ENCODE peak calls at places on chromosomes 2 and 18, in seven cellular contexts. T is fibroblast of mammary gland, I is WERI-Rb-1, L is MM.1S, X is foreskin fibroblast, Y is adrenal gland, E is esophagus squamous epithelium. G is an unnamed sample.

GRCh38 chr2:190497428-190497827 is 37.1 kb downstream of the NEMP2 start:
- DNase-seq in T (no peak), I (peak; percentile 22), L (no peak), X (no peak), Y (no peak), E (no peak), G (no peak)

GRCh38 chr2:226447896-226448295 is 351.7 kb downstream of the IRS1 start:
- DNase-seq in T (peak; percentile 47), I (no peak), L (no peak), X (peak; percentile 55), Y (no peak), E (no peak), G (no peak)

GRCh38 chr2:144659731-144660275 is 139.9 kb upstream of the ZEB2 start:
- DNase-seq in T (peak; percentile 96), I (no peak), L (no peak), X (peak; percentile 27), Y (peak; percentile 28), E (no peak), G (no peak)

GRCh38 chr2:64654993-64655666 is 1.4 kb upstream of the SERTAD2 start:
- DNase-seq in T (peak; percentile 37), I (no peak), L (peak; percentile 62), X (peak; percentile 64), Y (no peak), E (no peak), G (no peak)

GRCh38 chr18:13276530-13277520 is 58.3 kb downstream of the LDLRAD4 start:
- DNase-seq in T (no peak), I (peak; percentile 93), L (no peak), X (no peak), Y (no peak), E (no peak), G (no peak)

GRCh38 chr2:175293195-175293594 is 111.7 kb upstream of the ATP5MC3 start:
- DNase-seq in T (no peak), I (no peak), L (no peak), X (no peak), Y (no peak), E (no peak), G (no peak)

GRCh38 chr18:41966943-41967342 is 11.9 kb downstream of the PIK3C3 start:
- DNase-seq in T (peak; percentile 18), I (no peak), L (no peak), X (peak; percentile 6), Y (peak; percentile 62), E (no peak), G (no peak)

GRCh38 chr2:120858764-120859525 is 123.3 kb downstream of the GLI2 start:
- DNase-seq in T (no peak), I (no peak), L (no peak), X (no peak), Y (no peak), E (no peak), G (peak; percentile 71)

GRCh38 chr2:200380833-200381542 is 74.5 kb downstream of the SPATS2L start:
- DNase-seq in T (peak; percentile 58), I (no peak), L (peak; percentile 35), X (peak; percentile 70), Y (no peak), E (no peak), G (no peak)

GRCh38 chr18:73340135-73340934 is 472.5 kb upstream of the NETO1 start:
- DNase-seq in T (peak; percentile 45), I (no peak), L (peak; percentile 6), X (peak; percentile 43), Y (no peak), E (no peak), G (no peak)

DNA sequence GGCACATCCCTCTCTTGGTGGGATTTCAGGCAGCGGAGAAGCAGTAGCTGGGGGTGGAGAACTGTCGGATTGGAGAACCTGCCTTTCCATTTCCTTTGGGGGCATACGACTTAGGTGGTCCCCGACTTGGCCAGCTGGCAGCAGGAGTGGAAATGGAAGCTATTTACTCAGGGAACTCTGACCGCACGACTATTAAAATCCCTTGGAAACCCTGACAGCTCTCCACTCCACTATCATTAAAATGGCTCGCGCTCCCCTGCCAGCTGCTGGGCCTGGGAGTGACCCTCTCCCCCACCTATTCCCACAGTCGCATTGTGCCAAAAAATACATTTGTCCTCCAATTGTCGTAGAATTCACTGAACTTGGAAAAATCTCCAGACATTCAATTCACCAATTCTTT is 77.7 kb upstream of the APCDD1 start:
- DNase-seq in T (no peak), I (no peak), L (no peak), X (no peak), Y (peak; percentile 17), E (no peak), G (no peak)
- TF ChIP-seq CTCF in T (no peak), I (no peak), L (no peak), X (no peak), Y (no peak), E (no peak), G (no peak)

DNA sequence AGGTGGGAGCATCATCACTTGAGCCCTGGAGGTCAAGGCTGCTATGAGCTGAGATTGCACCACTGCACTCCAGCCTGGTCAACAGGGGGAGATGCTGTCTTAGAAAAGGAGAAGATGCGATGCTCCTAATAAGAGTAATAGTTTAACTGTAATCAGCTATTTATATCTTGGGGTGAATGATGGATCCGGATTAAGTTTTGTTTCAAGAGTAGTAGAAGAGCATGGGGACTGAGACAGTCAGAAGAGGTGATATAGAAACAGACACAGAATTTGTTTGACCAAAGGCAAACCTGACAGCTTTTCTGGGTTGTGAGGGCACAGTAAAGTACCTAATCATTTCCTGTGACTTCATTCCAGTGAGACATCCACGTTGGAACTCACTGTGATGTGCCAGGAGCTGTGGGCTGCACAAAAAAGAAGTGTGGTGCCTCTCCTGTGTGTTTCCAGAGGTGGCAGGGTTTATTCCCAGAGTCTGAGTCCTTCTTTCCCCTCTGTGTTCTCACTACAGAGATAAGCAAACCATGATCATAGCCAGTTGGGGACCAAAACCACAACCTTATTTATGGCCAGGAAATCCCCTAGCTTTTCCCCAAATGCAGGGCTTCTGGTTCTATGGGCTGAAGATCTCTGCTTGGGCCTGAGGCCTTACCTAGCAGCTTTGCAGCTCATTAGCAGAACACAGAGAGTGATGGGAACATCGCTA is 113.7 kb downstream of the XRCC5 start:
- DNase-seq in T (peak; percentile 51), I (peak; percentile 30), L (peak; percentile 85), X (peak; percentile 66), Y (no peak), E (no peak), G (peak; percentile 29)
- TF ChIP-seq CTCF in T (peak; percentile 58), I (peak; percentile 69), L (peak; percentile 77), X (peak; percentile 53), Y (no peak), E (no peak), G (peak; percentile 73)

DNA sequence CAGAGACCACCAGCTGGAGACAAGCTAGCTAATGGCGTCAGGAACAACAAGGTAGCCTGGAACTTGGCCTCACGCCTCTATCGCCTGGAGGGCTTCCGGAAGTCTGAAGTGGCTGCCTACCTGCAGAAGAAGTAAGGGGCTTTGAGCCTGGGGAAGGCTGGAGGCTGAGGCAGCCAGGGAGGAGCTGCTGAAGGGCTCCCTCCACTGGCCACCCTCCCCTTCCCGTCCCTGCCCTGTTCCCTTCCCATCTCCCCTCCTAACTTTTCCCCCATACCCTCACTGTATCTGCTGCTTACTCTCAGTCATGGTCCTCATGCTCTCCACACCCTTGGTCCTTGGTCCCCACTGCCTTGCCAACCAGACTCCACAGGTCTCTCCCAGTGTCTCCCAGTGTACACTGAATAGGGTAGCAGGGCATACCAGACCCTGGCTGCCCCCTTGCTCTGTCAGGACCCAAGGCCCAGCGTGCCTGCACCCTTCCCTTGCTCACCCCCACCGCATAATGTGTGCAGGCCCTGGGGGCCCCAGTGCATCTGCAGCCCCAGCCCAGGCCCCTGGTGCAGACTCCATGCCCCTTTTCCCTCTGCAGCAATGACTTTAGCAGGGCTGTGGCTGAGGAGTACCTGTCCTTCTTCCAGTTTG is 18.8 kb downstream of the PSD4 start:
- DNase-seq in T (no peak), I (no peak), L (no peak), X (no peak), Y (no peak), E (no peak), G (peak; percentile 71)
- TF ChIP-seq CTCF in T (no peak), I (peak; percentile 89), L (no peak), X (no peak), Y (no peak), E (no peak), G (peak; percentile 66)

GRCh38 chr18:36374262-36374661 is 76.7 kb downstream of the FHOD3 start:
- DNase-seq in T (no peak), I (no peak), L (no peak), X (no peak), Y (no peak), E (no peak), G (no peak)
- TF ChIP-seq CTCF in T (no peak), I (no peak), L (no peak), X (no peak), Y (no peak), E (no peak), G (no peak)

GRCh38 chr2:54457326-54458023 is 1.3 kb downstream of the SPTBN1 start:
- DNase-seq in T (peak; percentile 15), I (peak; percentile 67), L (peak; percentile 36), X (peak; percentile 56), Y (peak; percentile 38), E (no peak), G (peak; percentile 72)
- TF ChIP-seq CTCF in T (no peak), I (no peak), L (no peak), X (no peak), Y (no peak), E (no peak), G (no peak)

DNA sequence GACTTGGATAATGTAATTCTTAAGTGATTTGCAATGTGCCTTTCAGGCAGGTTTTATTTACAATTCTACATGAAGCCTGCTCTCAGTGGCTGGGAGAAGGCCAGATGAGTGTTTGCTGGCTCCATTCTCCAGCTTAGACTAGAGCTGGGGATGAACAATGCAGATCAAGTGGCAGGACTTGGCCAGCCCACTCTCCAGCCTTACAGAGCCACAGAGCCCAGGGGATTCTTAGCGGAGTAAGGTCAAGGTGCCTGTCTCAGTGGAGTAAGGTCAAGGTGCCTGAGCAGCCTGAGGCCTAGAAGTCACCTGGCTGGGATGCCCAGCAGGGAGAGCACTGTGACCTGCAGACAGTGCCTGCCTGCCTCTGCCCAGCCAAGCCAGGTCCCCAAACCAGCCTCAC is 87.6 kb downstream of the LYPD1 start:
- DNase-seq in T (no peak), I (no peak), L (peak; percentile 11), X (peak; percentile 2), Y (no peak), E (no peak), G (peak; percentile 30)
- TF ChIP-seq CTCF in T (no peak), I (no peak), L (no peak), X (no peak), Y (no peak), E (no peak), G (no peak)

DNA sequence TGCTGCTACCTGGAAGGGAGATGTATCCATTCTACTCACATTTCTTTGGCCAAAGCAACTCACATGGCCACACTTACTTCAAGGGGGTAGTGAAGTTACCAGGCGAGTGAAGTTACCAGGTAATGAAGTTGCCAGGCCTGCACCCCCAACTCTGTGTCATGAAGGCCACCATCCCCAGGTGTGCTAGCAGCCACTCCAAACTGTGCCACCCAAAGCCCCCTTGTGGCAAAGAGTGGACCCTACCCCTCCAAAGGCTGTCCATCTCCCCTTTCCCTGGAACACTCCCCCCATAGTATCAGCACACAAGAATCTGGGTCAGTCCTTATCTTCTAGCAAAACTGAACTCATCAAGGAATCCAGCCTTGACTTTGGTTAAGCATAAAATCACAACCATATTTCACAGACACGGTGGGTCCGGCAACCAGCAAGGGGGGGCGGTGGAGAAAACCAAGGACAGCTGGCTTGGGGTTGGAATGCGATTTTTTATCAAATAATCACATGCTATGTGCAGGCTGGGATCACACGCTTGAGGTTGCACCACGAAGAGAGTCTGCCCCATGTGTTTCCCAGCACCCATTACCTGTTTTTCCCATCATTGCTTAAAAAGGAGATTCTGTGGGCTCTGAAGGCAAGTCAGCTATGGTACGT is 60.9 kb downstream of the ZFP36L2 start:
- DNase-seq in T (no peak), I (peak; percentile 47), L (no peak), X (no peak), Y (peak; percentile 88), E (no peak), G (no peak)
- TF ChIP-seq CTCF in T (peak; percentile 13), I (peak; percentile 65), L (peak; percentile 13), X (peak; percentile 3), Y (peak; percentile 16), E (no peak), G (peak; percentile 63)

G was measured in H9.